ENCODE peak calls at places on chromosome 15, in four cellular contexts. S, D, U and F are unnamed samples.

GRCh38 chr15:53522878-53523455 is 236.5 kb downstream of the WDR72 start:
- DNase-seq in S (no peak), D (peak; percentile 30), U (no peak), F (no peak)

GRCh38 chr15:46441294-46442062 is 806.6 kb downstream of the SQOR start:
- DNase-seq in S (no peak), D (no peak), U (no peak), F (no peak)

GRCh38 chr15:101523560-101523940 is 34.0 kb upstream of the PCSK6 start:
- DNase-seq in S (no peak), D (no peak), U (no peak), F (peak; percentile 27)

GRCh38 chr15:72068826-72069225 is 49.1 kb downstream of the MYO9A start:
- DNase-seq in S (no peak), D (no peak), U (no peak), F (no peak)

GRCh38 chr15:31758126-31758525 is 272.2 kb upstream of the CHRNA7 start:
- DNase-seq in S (peak; percentile 26), D (peak; percentile 47), U (no peak), F (peak; percentile 37)

GRCh38 chr15:74815121-74815933 is 2.7 kb downstream of the LMAN1L start:
- DNase-seq in S (no peak), D (peak; percentile 46), U (no peak), F (no peak)

GRCh38 chr15:43977072-43977884 is 150.5 kb downstream of the WDR76 start:
- DNase-seq in S (no peak), D (no peak), U (peak; percentile 7), F (no peak)

GRCh38 chr15:56587686-56588085 is 122.7 kb upstream of the MNS1 start:
- DNase-seq in S (no peak), D (no peak), U (no peak), F (no peak)

GRCh38 chr15:81003023-81003350 is 2.3 kb downstream of the TLNRD1 start:
- DNase-seq in S (peak; percentile 23), D (peak; percentile 19), U (no peak), F (no peak)

GRCh38 chr15:81001180-81002003 is 669 bp downstream of the TLNRD1 start:
- DNase-seq in S (peak; percentile 62), D (peak; percentile 78), U (peak; percentile 50), F (peak; percentile 59)

GRCh38 chr15:81000626-81001179 is at the start of gene TLNRD1:
- DNase-seq in S (peak; percentile 88), D (peak; percentile 93), U (peak; percentile 80), F (peak; percentile 92)

GRCh38 chr15:81002254-81003022 is 1.7 kb downstream of the TLNRD1 start:
- DNase-seq in S (peak; percentile 29), D (peak; percentile 34), U (peak; percentile 10), F (no peak)

DNA sequence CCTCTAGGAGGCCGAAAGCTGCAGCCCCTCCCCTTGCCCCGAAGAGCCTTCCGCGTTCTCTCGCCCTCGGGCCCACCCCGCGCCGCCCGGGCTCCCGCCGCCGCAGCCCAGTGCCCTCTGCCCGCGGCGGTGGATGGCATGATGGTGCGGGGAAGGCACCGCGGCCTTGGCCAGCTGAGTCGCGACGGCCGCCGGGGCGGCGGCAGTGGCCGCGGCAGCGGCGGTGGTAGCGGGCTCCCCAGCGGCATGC is 1.2 kb downstream of the TLNRD1 start:
- DNase-seq in S (no peak), D (no peak), U (no peak), F (no peak)
- H3K4me1 ChIP-seq in S (peaks cover 3% of the 10 kb centered on the region), D (peaks cover 8% of the 10 kb centered on the region), U (peaks cover 42% of the 10 kb centered on the region), F (peaks cover 10% of the 10 kb centered on the region)

GRCh38 chr15:50968353-50968752 is 59.9 kb downstream of the AP4E1 start:
- DNase-seq in S (no peak), D (no peak), U (no peak), F (no peak)
- H3K9me3 ChIP-seq in S (peaks cover 38% of the 10 kb centered on the region), D (peaks cover 47% of the 10 kb centered on the region), U (peaks cover 16% of the 10 kb centered on the region), F (peaks cover 11% of the 10 kb centered on the region)

GRCh38 chr15:94027571-94027970 is 203.8 kb upstream of the MCTP2 start:
- DNase-seq in S (no peak), D (no peak), U (no peak), F (no peak)
- H3K27ac ChIP-seq in S (no peak overlapping the region), D (no peak overlapping the region), U (no peak overlapping the region), F (no peak overlapping the region)

DNA sequence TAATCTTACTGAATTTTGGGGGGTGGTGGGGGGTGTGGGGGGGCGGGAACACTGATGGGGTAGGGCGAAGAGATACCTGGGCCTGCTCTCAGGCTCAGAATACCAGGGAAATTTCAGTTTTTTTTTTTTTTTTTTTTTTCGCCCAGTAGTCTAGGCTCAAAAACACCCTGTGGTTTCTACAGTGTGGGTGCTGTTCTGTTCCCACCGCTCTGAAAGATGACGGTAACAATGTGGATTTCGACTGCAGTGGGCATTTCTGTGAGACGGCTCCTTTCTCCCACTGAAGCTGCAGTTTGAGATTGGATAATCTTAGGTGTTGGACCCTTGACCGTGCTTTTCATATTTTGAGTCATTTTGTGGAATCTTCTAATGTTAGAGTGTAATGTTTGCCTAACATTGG is 143.8 kb upstream of the RGMA start:
- DNase-seq in S (no peak), D (no peak), U (no peak), F (no peak)
- H3K4me1 ChIP-seq in S (no peaks in the 10 kb centered on the region), D (no peaks in the 10 kb centered on the region), U (no peaks in the 10 kb centered on the region), F (no peaks in the 10 kb centered on the region)

GRCh38 chr15:23440596-23440995 is 6.4 kb downstream of the GOLGA6L2 start:
- DNase-seq in S (no peak), D (no peak), U (no peak), F (no peak)
- H3K9me3 ChIP-seq in S (no peaks in the 10 kb centered on the region), D (no peaks in the 10 kb centered on the region), U (no peaks in the 10 kb centered on the region), F (no peaks in the 10 kb centered on the region)